ENCODE peak calls at places on chromosomes 11 and 22, in five cellular contexts. T is mucosa of descending colon; B is skeletal muscle cell; E is CD8-positive, alpha-beta memory T cell; M is astrocyte. N is an unnamed sample.

GRCh38 chr22:49709464-49709863 is 118.2 kb downstream of the BRD1 start:
- DNase-seq in T (no peak), B (no peak), E (no peak), M (no peak), N (no peak)

GRCh38 chr11:119148855-119149370 is at the start of gene ABCG4:
- DNase-seq in T (peak; percentile 19), B (no peak), E (no peak), M (no peak), N (no peak)

GRCh38 chr11:134223836-134224709 is at the start of the genes NCAPD3 and VPS26B:
- DNase-seq in T (peak; percentile 98), B (peak; percentile 80), E (peak; percentile 97), M (peak; percentile 85), N (peak; percentile 77)

GRCh38 chr11:120807414-120808150 is 216.3 kb upstream of the TBCEL start:
- DNase-seq in T (no peak), B (peak; percentile 52), E (no peak), M (peak; percentile 95), N (peak; percentile 100)

GRCh38 chr22:46569055-46569847 is 31.8 kb upstream of the CELSR1 start:
- DNase-seq in T (no peak), B (no peak), E (no peak), M (no peak), N (no peak)

GRCh38 chr11:119306373-119306890 is 10.5 kb downstream of the MCAM start:
- DNase-seq in T (no peak), B (peak; percentile 41), E (no peak), M (no peak), N (no peak)

GRCh38 chr11:69677744-69678143 is 2.6 kb upstream of the LTO1 start:
- DNase-seq in T (no peak), B (no peak), E (no peak), M (no peak), N (no peak)

GRCh38 chr11:12506502-12506921 is 129.1 kb downstream of the PARVA start:
- DNase-seq in T (no peak), B (no peak), E (no peak), M (peak; percentile 50), N (no peak)

GRCh38 chr11:13260196-13260962 is 17.2 kb upstream of the BMAL1 start:
- DNase-seq in T (no peak), B (no peak), E (no peak), M (peak; percentile 8), N (no peak)

GRCh38 chr11:70278994-70279393 is 8.5 kb downstream of the PPFIA1 start:
- DNase-seq in T (no peak), B (no peak), E (no peak), M (no peak), N (no peak)

GRCh38 chr22:19765477-19766234 is 5.1 kb downstream of the TBX1 start:
- DNase-seq in T (no peak), B (no peak), E (no peak), M (no peak), N (no peak)
- H3K4me3 ChIP-seq in T (no peak overlapping the region), B (no peak overlapping the region), E (no peak overlapping the region), M (no peak overlapping the region), N (no peak overlapping the region)

DNA sequence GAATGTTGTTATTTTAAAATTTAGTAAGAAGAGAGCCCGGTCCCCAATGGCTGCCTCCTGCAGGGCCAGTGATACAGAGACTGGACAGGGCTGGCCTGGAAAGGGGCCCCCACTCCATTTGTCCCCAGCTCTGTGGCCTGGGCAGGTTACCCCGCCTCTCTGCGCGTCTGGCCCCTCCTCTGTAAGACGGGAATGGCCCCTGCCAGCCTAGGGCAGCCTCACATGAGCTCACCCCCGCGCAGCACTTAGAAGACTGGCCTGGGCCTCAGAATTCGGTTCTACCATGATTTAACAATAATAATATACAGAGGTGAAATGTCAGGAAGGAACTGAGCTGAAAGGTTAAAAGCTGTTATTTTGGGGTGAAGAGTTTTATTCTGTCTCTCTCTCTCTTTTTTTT is 1.3 kb downstream of the APOBEC3G start:
- DNase-seq in T (no peak), B (no peak), E (peak; percentile 63), M (no peak), N (no peak)
- H3K4me3 ChIP-seq in T (no peak overlapping the region), B (no peak overlapping the region), E (peak overlapping the region; percentile 89), M (no peak overlapping the region), N (no peak overlapping the region)

GRCh38 chr11:2724653-2725366 is 25.0 kb upstream of the KCNQ1OT1 start:
- DNase-seq in T (no peak), B (no peak), E (no peak), M (peak; percentile 13), N (no peak)

GRCh38 chr11:2722955-2723354 is 23.2 kb upstream of the KCNQ1OT1 start:
- DNase-seq in T (no peak), B (no peak), E (no peak), M (no peak), N (no peak)

GRCh38 chr11:2725367-2726300 is 25.8 kb upstream of the KCNQ1OT1 start:
- DNase-seq in T (peak; percentile 19), B (no peak), E (no peak), M (peak; percentile 32), N (no peak)

GRCh38 chr11:2721163-2721935 is 21.6 kb upstream of the KCNQ1OT1 start:
- DNase-seq in T (no peak), B (no peak), E (no peak), M (no peak), N (no peak)

GRCh38 chr11:2724114-2724513 is 24.3 kb upstream of the KCNQ1OT1 start:
- DNase-seq in T (no peak), B (no peak), E (no peak), M (no peak), N (no peak)
- H3K4me3 ChIP-seq in T (no peak overlapping the region), B (no peak overlapping the region), E (no peak overlapping the region), M (no peak overlapping the region), N (no peak overlapping the region)

DNA sequence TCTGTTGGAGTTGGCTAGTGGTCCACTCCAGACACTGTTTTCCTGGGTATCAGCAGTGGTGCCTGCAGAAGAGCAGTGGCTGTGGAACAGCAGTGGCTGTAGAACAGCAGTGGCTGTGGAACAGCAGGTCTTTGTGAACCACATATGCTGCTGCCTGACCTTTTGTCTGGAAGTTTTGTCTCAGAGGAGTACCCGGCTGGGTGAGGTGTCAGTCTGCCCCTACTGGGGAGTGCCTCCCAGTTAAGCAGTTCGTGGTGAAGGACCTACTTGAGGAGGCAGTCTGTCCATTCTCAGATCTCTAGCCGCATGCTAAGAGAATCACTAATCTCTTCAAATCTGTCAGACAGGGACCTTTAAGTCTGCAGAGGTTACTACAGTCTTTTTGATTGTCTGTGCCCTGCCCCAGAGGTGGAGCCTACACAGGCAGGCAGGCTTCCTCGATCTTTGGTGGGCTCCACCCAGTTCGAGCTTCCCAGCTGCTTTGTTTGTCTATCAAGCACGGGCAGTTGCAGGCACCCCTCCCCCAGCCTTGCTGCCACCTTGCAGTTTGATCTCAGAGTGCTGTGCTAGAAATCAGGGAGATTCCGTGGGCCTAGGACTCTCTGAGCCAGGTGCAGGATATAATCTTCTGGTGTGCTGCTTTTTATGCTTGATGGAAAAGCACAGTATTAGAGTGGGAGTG is 89.1 kb upstream of the TRIM48 start:
- DNase-seq in T (no peak), B (no peak), E (peak; percentile 20), M (no peak), N (no peak)
- H3K4me3 ChIP-seq in T (no peak overlapping the region), B (no peak overlapping the region), E (no peak overlapping the region), M (no peak overlapping the region), N (no peak overlapping the region)

GRCh38 chr22:44328762-44329161 is 16.0 kb upstream of the SHISAL1 start:
- DNase-seq in T (no peak), B (no peak), E (no peak), M (no peak), N (no peak)

GRCh38 chr22:44328326-44328725 is 15.6 kb upstream of the SHISAL1 start:
- DNase-seq in T (no peak), B (no peak), E (no peak), M (no peak), N (no peak)

GRCh38 chr22:44326549-44326881 is 13.8 kb upstream of the SHISAL1 start:
- DNase-seq in T (no peak), B (no peak), E (no peak), M (no peak), N (no peak)

GRCh38 chr22:44329179-44329796 is 16.5 kb upstream of the SHISAL1 start:
- DNase-seq in T (peak; percentile 33), B (no peak), E (no peak), M (no peak), N (no peak)

GRCh38 chr22:44325718-44326548 is 13.2 kb upstream of the SHISAL1 start:
- DNase-seq in T (no peak), B (no peak), E (no peak), M (peak; percentile 49), N (no peak)
- H3K4me3 ChIP-seq in T (no peak overlapping the region), B (peak overlapping the region; percentile 63), E (peak overlapping the region; percentile 31), M (peak overlapping the region; percentile 77), N (peak overlapping the region; percentile 41)

GRCh38 chr22:25942989-25943411 is 201.0 kb downstream of the MYO18B start:
- DNase-seq in T (no peak), B (peak; percentile 1), E (no peak), M (no peak), N (no peak)
- H3K4me3 ChIP-seq in T (no peak overlapping the region), B (no peak overlapping the region), E (no peak overlapping the region), M (no peak overlapping the region), N (no peak overlapping the region)

GRCh38 chr22:23270212-23270733 is 90.0 kb downstream of the BCR start:
- DNase-seq in T (no peak), B (no peak), E (no peak), M (no peak), N (no peak)

GRCh38 chr22:23272834-23273233 is 92.5 kb downstream of the BCR start:
- DNase-seq in T (no peak), B (no peak), E (no peak), M (no peak), N (no peak)

GRCh38 chr22:23270798-23271596 is 90.7 kb downstream of the BCR start:
- DNase-seq in T (no peak), B (no peak), E (no peak), M (no peak), N (no peak)

GRCh38 chr22:23272371-23272770 is 92.1 kb downstream of the BCR start:
- DNase-seq in T (no peak), B (no peak), E (no peak), M (no peak), N (no peak)

DNA sequence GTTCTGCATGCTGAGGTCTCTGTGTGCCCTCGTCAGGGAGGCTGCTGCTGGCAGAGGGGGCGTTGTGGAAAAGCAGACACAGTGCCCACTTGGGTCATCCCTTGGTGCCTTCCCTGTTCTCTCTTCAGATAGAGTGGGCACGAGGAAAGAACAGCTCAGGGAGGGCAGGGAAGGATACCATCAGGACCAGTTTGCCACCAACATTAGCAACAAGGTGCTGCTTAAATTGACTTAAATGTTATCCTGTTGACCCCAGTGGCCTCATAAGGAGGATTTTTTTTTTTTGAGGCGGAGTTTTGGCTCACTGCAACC is 91.2 kb downstream of the BCR start:
- DNase-seq in T (no peak), B (no peak), E (no peak), M (no peak), N (no peak)
- H3K4me3 ChIP-seq in T (no peak overlapping the region), B (no peak overlapping the region), E (no peak overlapping the region), M (no peak overlapping the region), N (no peak overlapping the region)

DNA sequence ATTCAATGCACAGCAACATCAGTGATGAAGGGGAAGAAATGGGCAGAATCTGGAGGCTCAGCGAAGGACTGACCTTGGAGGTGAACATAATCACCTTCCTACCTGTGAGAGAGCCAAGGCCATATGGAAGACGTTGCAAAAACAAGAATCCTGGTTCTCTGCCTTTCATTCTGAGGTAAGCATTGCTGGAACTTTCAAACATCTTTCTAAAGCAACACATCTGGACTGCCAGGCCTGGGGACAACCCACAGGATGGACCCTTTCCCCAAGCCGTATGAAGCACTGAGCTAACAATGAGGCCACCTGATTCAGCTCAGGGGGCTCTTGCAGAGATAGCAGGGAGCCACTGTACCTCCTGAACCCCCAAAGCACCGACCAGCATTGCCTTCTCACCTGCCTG is 70.5 kb downstream of the ETS1 start:
- DNase-seq in T (no peak), B (no peak), E (no peak), M (no peak), N (no peak)
- H3K4me3 ChIP-seq in T (no peak overlapping the region), B (peak overlapping the region; percentile 96), E (peak overlapping the region; percentile 97), M (peak overlapping the region; percentile 94), N (no peak overlapping the region)